ENCODE peak calls at places on chromosomes 13 and 19, in five cellular contexts. E, J, Q, F and H are unnamed samples.

GRCh38 chr13:38687246-38688229 is 661 bp downstream of the FREM2 start:
- DNase-seq in F (no peak), E (no peak), J (no peak), Q (peak; percentile 72), H (no peak)

GRCh38 chr13:38686635-38687245 is at the start of gene FREM2:
- DNase-seq in F (no peak), Q (peak; percentile 89), E (no peak), J (no peak), H (no peak)

GRCh38 chr13:111537843-111538499 is 217.5 kb downstream of the TEX29 start:
- DNase-seq in E (no peak), F (no peak), Q (no peak), J (no peak), H (no peak)

GRCh38 chr13:41306271-41307150 is 4.6 kb upstream of the NAA16 start:
- DNase-seq in J (no peak), Q (no peak), E (no peak), F (no peak), H (no peak)

GRCh38 chr13:24540236-24541126 is 27.9 kb upstream of the PARP4 start:
- DNase-seq in Q (peak; percentile 95), J (no peak), E (peak; percentile 19), F (no peak), H (no peak)

GRCh38 chr19:3979289-3979673 is 6.0 kb downstream of the EEF2 start:
- DNase-seq in E (no peak), F (no peak), Q (peak; percentile 49), J (no peak), H (no peak)

GRCh38 chr19:15180451-15181390 is 20.1 kb downstream of the NOTCH3 start:
- DNase-seq in J (peak; percentile 54), E (peak; percentile 21), F (peak; percentile 53), Q (peak; percentile 81), H (no peak)

GRCh38 chr13:31756346-31756745 is 17.0 kb downstream of the RXFP2 start:
- DNase-seq in Q (no peak), J (no peak), E (no peak), F (no peak), H (no peak)

DNA sequence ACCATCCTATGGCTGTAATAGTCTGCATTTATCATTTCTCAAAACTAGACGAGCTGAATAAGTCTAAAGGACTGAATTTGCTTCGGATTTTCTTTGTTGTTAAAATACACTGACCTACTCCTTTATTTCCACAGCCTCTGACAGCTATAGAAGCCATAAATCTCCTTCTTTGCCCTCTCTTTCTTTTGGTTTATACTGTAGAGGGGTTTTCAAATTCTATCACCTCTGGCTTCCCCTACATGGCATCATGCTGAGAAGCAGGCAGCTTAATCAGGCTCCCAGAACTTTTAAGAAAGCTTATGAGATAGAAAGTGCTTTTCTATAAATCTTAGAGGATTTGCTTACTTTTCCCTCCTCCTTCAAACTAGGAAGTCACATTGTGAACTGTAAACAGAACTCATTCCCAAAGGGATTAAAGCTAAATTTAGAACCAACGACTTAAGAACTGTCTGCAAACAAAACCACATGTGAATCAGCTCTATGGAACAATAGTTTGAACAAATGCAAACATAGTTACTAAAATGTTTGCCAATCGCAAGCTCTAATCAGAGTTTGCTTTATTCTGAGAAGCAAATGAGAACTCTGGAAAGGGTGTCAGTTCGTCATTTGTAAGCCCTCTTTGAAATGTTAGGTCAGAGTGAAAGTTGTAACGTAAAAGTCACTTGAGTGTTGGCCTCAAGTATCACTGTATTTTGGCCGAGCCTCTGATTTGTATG is 344.0 kb downstream of the RFC3 start:
- DNase-seq in J (no peak), Q (no peak), E (no peak), F (no peak), H (no peak)
- H3K27ac ChIP-seq in J (peak overlapping the region; percentile 77), Q (peak overlapping the region; percentile 25), E (no peak overlapping the region), F (peak overlapping the region; percentile 99), H (peak overlapping the region; percentile 63)

GRCh38 chr13:44141213-44141724 is 232.4 kb upstream of the SERP2 start:
- DNase-seq in F (no peak), E (no peak), J (no peak), Q (no peak), H (no peak)
- H3K4me3 ChIP-seq in F (no peak overlapping the region), E (peak overlapping the region; percentile 50), J (peak overlapping the region; percentile 75), Q (peak overlapping the region; percentile 59), H (peak overlapping the region; percentile 36)

DNA sequence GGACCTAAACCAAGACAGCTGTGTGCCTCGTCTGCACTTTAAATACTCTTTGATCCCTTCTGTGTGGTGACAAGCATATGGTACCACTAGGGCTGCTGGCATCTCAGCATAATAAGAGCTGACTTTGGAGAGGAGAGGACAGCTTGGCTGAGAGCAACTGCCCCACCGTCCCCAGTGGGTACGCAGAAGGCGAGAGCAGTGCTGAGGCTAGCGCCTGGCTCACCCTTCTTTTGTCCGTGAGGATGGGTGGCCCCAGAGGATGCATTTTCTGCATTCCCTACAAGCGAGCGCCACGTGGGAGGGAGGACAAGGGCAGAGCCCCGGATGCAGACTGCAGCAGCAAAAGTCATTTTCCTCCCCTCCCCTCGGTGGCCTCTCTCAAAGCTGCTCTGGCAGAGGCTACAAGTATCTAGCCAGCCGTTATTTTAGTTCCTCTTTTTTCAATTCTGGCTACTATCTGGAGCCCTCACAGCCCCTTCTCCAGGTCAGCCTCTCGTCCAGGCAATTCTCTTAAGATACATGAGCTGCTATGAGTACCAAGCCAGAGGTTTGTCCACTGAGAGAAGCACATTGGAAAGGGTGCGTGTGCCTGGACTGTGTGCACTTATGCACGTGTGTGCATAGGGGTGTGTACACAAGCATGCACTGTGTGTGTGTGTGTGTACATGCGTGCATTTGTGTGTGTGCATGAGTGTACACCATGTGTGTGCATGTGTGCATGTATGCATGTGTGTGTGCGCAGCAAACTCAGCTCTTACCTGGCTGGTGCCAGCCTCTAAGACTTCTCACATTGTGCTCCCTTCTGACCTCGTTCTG is 51.3 kb downstream of the RAB20 start:
- DNase-seq in J (peak; percentile 40), F (no peak), E (no peak), Q (no peak), H (no peak)
- H3K27ac ChIP-seq in J (peak overlapping the region; percentile 93), F (no peak overlapping the region), E (peak overlapping the region; percentile 55), Q (no peak overlapping the region), H (no peak overlapping the region)

GRCh38 chr13:74032325-74032724 is 101.9 kb downstream of the KLF12 start:
- DNase-seq in Q (no peak), J (no peak), F (no peak), E (no peak), H (no peak)
- H3K4me3 ChIP-seq in Q (no peak overlapping the region), J (peak overlapping the region; percentile 37), F (no peak overlapping the region), E (no peak overlapping the region), H (no peak overlapping the region)

DNA sequence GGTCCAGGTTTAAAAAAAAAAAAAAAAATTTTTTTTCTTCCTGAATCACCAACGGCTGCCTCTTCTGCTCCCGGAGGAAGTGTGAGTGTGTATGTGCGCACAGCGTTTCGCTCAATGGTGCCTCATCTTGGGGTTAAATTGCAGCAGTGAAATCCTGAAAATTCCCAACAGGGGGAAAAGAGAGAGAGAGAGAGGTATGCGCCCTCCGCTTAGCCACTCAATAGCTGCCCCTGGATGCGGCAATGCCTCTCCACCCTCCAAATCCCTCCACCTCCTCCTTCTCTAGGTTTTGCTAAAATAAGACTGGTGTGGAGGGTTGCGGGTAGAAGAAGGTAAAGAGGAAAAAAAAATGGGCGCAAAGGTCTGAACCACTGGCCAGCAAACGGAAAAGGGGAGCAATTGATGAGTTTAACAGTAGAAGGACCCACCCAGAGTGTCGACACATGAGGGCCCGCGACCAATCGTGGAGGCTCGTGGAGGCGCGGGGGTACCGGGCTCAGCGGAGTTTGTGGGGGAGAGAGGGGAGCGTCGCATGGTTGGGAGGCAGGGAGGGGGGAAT is 853 bp upstream of the CACNA1A start:
- DNase-seq in J (no peak), F (no peak), Q (peak; percentile 59), E (no peak), H (no peak)
- H3K27ac ChIP-seq in J (no peak overlapping the region), F (no peak overlapping the region), Q (no peak overlapping the region), E (no peak overlapping the region), H (no peak overlapping the region)

DNA sequence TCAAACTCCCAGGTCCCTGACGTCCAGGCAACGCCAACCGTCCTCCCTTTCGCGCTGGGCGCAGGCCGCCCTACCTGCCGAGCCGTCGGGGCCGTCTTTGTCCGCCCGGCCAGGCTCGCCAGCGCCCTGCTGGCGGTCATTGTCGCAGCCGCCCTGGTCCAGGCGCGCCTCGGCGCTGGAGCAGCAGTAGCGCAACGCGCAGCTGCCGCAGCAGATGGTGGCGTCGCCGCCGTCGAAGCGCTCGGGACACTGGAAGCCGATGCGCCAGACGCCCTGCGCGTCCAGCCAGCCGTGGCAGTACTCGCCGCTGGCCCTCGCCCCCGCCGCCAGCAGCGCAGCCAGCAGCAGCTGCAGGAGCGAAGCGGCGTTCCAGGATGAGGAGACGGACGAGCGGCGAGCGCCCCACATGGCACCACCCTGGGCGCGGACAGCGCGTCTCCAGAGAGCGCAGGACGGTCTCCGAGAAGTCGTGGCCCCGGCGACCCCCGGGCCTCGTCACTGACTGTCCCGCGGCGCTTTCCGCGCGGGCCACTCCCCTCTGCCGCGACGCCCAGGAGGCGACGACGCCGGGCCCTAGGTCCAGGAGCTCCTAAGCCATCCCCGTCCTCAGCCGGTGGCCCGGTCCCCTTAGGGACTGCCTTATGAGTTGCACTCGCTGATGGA is 1.1 kb downstream of the SHISA2 start:
- DNase-seq in J (peak; percentile 25), F (no peak), E (no peak), Q (peak; percentile 80), H (no peak)
- H3K4me3 ChIP-seq in J (peak overlapping the region; percentile 57), F (no peak overlapping the region), E (peak overlapping the region; percentile 60), Q (peak overlapping the region; percentile 60), H (peak overlapping the region; percentile 66)

GRCh38 chr19:6402058-6402457 is 9.1 kb upstream of the GTF2F1 start:
- DNase-seq in E (no peak), F (no peak), Q (no peak), J (no peak), H (no peak)
- H3K27ac ChIP-seq in E (no peak overlapping the region), F (no peak overlapping the region), Q (no peak overlapping the region), J (no peak overlapping the region), H (no peak overlapping the region)